ENCODE peak calls at places on chromosomes 3 and 15, in five cellular contexts. V is cardiac muscle cell, M is mucosa of descending colon, B is IMR-90, G is brain microvascular endothelial cell. U is an unnamed sample.

GRCh38 chr3:114214542-114215341 is 22.6 kb downstream of the ZNF80 start:
- DNase-seq in G (no peak), V (no peak), M (no peak), B (no peak), U (no peak)

GRCh38 chr3:171810278-171811058 is at the start of gene PLD1:
- DNase-seq in B (peak; percentile 79), V (peak; percentile 89), M (peak; percentile 87), G (peak; percentile 71), U (peak; percentile 85)

GRCh38 chr3:73950781-73951180 is 326.0 kb upstream of the PDZRN3 start:
- DNase-seq in M (no peak), G (no peak), V (no peak), B (no peak), U (no peak)

GRCh38 chr3:30951806-30952205 is 57.3 kb upstream of the GADL1 start:
- DNase-seq in M (no peak), B (no peak), G (no peak), V (peak; percentile 7), U (peak; percentile 9)

GRCh38 chr3:64987731-64988130 is 299.9 kb upstream of the ADAMTS9 start:
- DNase-seq in V (no peak), G (no peak), M (no peak), B (no peak), U (no peak)

GRCh38 chr3:22089284-22089683 is 338.3 kb upstream of the ZNF385D start:
- DNase-seq in G (peak; percentile 7), M (peak; percentile 13), V (peak; percentile 32), B (peak; percentile 1), U (peak; percentile 22)

GRCh38 chr3:10983219-10983916 is 9.2 kb upstream of the SLC6A1 start:
- DNase-seq in G (peak; percentile 35), M (peak; percentile 50), B (peak; percentile 17), V (peak; percentile 33), U (peak; percentile 41)

GRCh38 chr15:84638103-84638502 is 16.0 kb downstream of the WDR73 start:
- DNase-seq in M (no peak), G (no peak), B (peak; percentile 22), V (no peak), U (peak; percentile 46)

GRCh38 chr3:101842245-101842934 is 6.9 kb upstream of the NFKBIZ start:
- DNase-seq in M (no peak), V (no peak), B (no peak), G (no peak), U (no peak)

GRCh38 chr3:172550347-172550943 is 27.2 kb upstream of the TNFSF10 start:
- DNase-seq in G (peak; percentile 92), M (no peak), B (peak; percentile 98), V (peak; percentile 84), U (peak; percentile 70)

DNA sequence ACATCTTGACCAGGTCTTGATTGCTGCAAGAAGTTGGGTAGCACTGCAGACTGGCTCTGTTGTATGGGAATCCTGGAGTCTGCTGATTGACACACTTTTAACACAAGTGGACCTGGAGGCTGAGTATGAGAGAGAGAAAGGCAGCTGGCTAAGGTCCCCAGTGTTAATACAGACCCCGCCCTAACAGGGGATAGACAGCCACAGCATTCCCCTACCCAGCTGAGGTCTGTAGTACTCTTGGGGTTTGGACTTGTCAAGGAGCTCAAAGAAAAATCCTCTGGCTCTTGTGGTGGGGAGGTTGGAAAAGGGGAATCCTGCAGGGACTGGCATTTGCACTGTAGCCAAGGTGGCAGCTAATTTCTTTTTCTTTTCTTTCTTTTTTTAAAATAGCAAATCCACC is 192.7 kb downstream of the ZNF621 start:
- DNase-seq in B (no peak), V (no peak), G (no peak), M (no peak), U (no peak)
- H3K4me3 ChIP-seq in B (no peak overlapping the region), V (no peak overlapping the region), G (no peak overlapping the region), M (no peak overlapping the region), U (no peak overlapping the region)

GRCh38 chr3:157531301-157531660 is 28.1 kb upstream of the VEPH1 start:
- DNase-seq in V (peak; percentile 77), G (no peak), M (no peak), B (peak; percentile 61), U (peak; percentile 83)

GRCh38 chr3:157529085-157529484 is 25.9 kb upstream of the VEPH1 start:
- DNase-seq in G (no peak), B (no peak), M (no peak), V (no peak), U (no peak)

GRCh38 chr3:157529751-157530150 is 26.5 kb upstream of the VEPH1 start:
- DNase-seq in G (no peak), M (no peak), V (no peak), B (no peak), U (no peak)

GRCh38 chr3:157531771-157532170 is 28.6 kb upstream of the VEPH1 start:
- DNase-seq in V (peak; percentile 43), B (peak; percentile 21), M (no peak), G (no peak), U (no peak)

GRCh38 chr3:157530637-157531300 is 27.6 kb upstream of the VEPH1 start:
- DNase-seq in B (peak; percentile 53), V (peak; percentile 69), G (peak; percentile 36), M (no peak), U (peak; percentile 78)
- H3K4me3 ChIP-seq in B (no peak overlapping the region), V (no peak overlapping the region), G (no peak overlapping the region), M (no peak overlapping the region), U (peak overlapping the region; percentile 53)

DNA sequence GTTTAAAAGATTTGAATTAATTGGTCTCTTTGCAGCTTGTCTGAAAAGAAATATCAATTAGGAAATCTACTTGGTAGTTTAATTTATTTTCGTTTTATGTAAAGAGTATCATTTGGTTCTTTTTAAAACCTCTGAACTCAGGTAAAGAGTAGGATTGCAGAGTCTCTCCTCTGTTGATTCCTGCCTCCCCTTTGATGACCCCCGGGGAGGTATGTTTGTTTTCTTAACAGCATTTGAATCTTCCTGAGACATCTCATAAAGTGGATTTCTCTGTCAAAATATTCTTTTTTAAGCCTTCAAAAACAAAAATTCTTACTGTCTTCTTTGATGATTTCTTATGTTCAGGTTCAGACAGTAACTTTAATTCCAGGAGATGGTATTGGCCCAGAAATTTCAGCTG is 8.0 kb downstream of the IDH3A start:
- DNase-seq in B (no peak), V (no peak), G (no peak), M (no peak), U (no peak)
- H3K4me3 ChIP-seq in B (no peak overlapping the region), V (no peak overlapping the region), G (no peak overlapping the region), M (no peak overlapping the region), U (no peak overlapping the region)

GRCh38 chr3:184773341-184774186 is 38.4 kb upstream of the VPS8 start:
- DNase-seq in G (no peak), M (no peak), V (peak; percentile 26), B (no peak), U (peak; percentile 28)

GRCh38 chr3:184772667-184773272 is 39.2 kb upstream of the VPS8 start:
- DNase-seq in V (no peak), B (no peak), M (no peak), G (no peak), U (no peak)

GRCh38 chr3:184777566-184778356 is 34.2 kb upstream of the VPS8 start:
- DNase-seq in M (peak; percentile 98), G (peak; percentile 97), V (peak; percentile 97), B (peak; percentile 97), U (peak; percentile 98)

GRCh38 chr3:184776916-184777315 is 35.0 kb upstream of the VPS8 start:
- DNase-seq in G (no peak), V (no peak), M (no peak), B (no peak), U (no peak)

GRCh38 chr3:184774996-184775715 is 36.8 kb upstream of the VPS8 start:
- DNase-seq in V (no peak), B (no peak), M (no peak), G (no peak), U (no peak)
- H3K4me3 ChIP-seq in V (no peak overlapping the region), B (no peak overlapping the region), M (no peak overlapping the region), G (no peak overlapping the region), U (no peak overlapping the region)

DNA sequence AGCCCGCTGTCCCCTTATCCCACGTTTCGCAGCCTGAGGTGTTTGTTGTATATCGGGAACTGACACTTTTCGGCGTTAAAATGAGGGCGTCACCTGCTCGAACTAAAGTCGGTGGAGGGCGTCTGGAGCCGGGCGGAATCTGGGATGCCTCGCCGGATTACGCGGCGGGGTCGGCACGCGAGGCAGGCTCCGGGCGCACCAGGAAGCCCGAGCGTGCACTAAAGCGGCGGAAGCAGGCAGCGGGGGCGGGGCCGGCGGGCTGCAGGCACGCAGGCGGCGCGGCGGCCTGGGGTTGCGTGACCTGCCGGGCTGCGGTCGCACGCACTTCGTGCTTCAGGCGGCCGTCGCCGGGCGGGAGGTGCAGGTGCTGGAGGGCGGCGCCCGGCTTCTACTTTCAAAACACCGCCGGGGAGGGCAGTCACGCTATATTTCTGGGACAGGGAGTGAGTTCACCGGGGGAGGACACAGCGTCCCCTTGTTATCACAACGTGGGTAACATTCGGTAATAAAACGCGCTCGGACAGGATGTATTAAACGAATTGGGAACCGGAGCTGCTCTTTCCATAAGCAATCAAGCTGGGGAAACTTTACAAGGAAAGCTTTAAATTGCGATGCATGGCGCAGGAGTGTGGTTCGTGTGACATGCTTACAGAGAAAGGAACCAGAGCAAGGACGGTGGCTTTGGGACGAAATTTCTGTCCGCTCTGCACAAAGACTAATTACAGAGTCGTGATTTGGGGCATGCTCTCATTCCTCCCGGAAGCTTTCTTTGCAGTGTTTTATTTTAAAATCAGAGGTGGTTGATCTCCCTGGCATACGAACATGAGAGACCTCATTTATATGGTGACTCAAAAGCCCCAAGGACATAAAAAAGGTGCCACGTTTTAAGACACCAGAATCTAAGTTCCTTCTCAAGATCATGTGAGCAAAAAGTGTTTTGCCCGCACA is 9.1 kb upstream of the LEKR1 start:
- DNase-seq in B (peak; percentile 90), M (peak; percentile 92), G (peak; percentile 91), V (peak; percentile 83), U (peak; percentile 80)
- H3K4me3 ChIP-seq in B (peak overlapping the region; percentile 44), M (peak overlapping the region; percentile 26), G (peak overlapping the region; percentile 28), V (peak overlapping the region; percentile 27), U (peak overlapping the region; percentile 60)

DNA sequence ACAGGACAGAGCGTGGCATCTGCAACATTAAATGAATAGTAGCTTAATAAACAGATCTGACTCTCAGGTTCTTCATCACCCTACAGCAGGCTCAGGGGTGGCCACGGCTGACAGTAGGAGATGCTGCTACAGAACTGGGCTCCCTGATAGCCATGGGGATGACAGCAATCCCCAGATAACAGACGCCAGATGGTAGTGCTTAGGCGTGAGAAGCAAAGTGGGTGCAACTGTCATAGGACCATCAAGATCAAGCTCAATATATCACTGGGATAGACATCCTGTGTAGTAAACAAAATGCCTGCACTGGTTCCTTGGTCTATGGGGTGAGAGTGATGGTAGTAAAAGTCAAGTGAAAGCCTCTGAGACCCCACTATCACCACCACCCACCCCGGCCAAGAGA is 2.7 kb upstream of the TPRA1 start:
- DNase-seq in B (no peak), M (no peak), G (no peak), V (no peak), U (no peak)
- H3K4me3 ChIP-seq in B (no peak overlapping the region), M (no peak overlapping the region), G (no peak overlapping the region), V (no peak overlapping the region), U (no peak overlapping the region)

GRCh38 chr3:15361494-15362214 is 29.3 kb upstream of the SH3BP5 start:
- DNase-seq in V (peak; percentile 17), B (peak; percentile 52), M (no peak), G (peak; percentile 60), U (no peak)
- H3K4me3 ChIP-seq in V (no peak overlapping the region), B (no peak overlapping the region), M (no peak overlapping the region), G (no peak overlapping the region), U (no peak overlapping the region)

GRCh38 chr3:148455098-148455497 is 242.6 kb upstream of the AGTR1 start:
- DNase-seq in G (no peak), B (no peak), V (no peak), M (no peak), U (no peak)
- H3K4me3 ChIP-seq in G (no peak overlapping the region), B (no peak overlapping the region), V (no peak overlapping the region), M (no peak overlapping the region), U (no peak overlapping the region)

GRCh38 chr15:73996267-73996666 is 1.8 kb downstream of the PML start:
- DNase-seq in V (no peak), M (no peak), B (no peak), G (no peak), U (no peak)
- H3K4me3 ChIP-seq in V (no peak overlapping the region), M (no peak overlapping the region), B (peak overlapping the region; percentile 9), G (peak overlapping the region; percentile 74), U (peak overlapping the region; percentile 72)

GRCh38 chr3:56087460-56087859 is 380.8 kb downstream of the ERC2 start:
- DNase-seq in V (no peak), M (no peak), G (no peak), B (no peak), U (no peak)
- H3K4me3 ChIP-seq in V (no peak overlapping the region), M (no peak overlapping the region), G (no peak overlapping the region), B (no peak overlapping the region), U (no peak overlapping the region)

U was measured in fibroblast of the aortic adventitia.